ENCODE peak calls at places on chromosomes 6 and 20, in five cellular contexts. One of them, this sample, is unnamed.

GRCh38 chr6:37874726-37875125 is 55.2 kb downstream of the ZFAND3 start:
- DNase-seq in HepG2: no peak
- DNase-seq in neuronal stem cell: no peak
- DNase-seq in ovary: no peak
- DNase-seq in mesenchymal stem cell: no peak
- DNase-seq in this sample: no peak

GRCh38 chr6:155219858-155220301 is 43.9 kb upstream of the CLDN20 start:
- DNase-seq in HepG2: no peak
- DNase-seq in neuronal stem cell: no peak
- DNase-seq in mesenchymal stem cell: no peak
- DNase-seq in ovary: no peak
- DNase-seq in this sample: no peak

GRCh38 chr6:108763931-108764579 is 84.2 kb upstream of the ARMC2 start:
- DNase-seq in HepG2: peak
- DNase-seq in ovary: no peak
- DNase-seq in neuronal stem cell: no peak
- DNase-seq in mesenchymal stem cell: no peak
- DNase-seq in this sample: no peak

GRCh38 chr20:5020760-5021159 is 19.4 kb upstream of the SLC23A2 start:
- DNase-seq in ovary: no peak
- DNase-seq in neuronal stem cell: no peak
- DNase-seq in mesenchymal stem cell: no peak
- DNase-seq in HepG2: no peak
- DNase-seq in this sample: no peak

GRCh38 chr6:84197708-84198107 is 29.7 kb downstream of the CEP162 start:
- DNase-seq in ovary: no peak
- DNase-seq in mesenchymal stem cell: no peak
- DNase-seq in HepG2: no peak
- DNase-seq in neuronal stem cell: no peak
- DNase-seq in this sample: no peak

GRCh38 chr20:39123161-39123560 is 161.0 kb downstream of the DHX35 start:
- DNase-seq in HepG2: no peak
- DNase-seq in neuronal stem cell: no peak
- DNase-seq in mesenchymal stem cell: no peak
- DNase-seq in ovary: no peak
- DNase-seq in this sample: no peak

GRCh38 chr6:111061493-111061892 is 25.8 kb upstream of the SLC16A10 start:
- DNase-seq in ovary: no peak
- DNase-seq in neuronal stem cell: no peak
- DNase-seq in mesenchymal stem cell: no peak
- DNase-seq in HepG2: no peak
- DNase-seq in this sample: no peak

GRCh38 chr6:83536034-83536646 is 23.8 kb downstream of the PRSS35 start:
- DNase-seq in neuronal stem cell: peak
- DNase-seq in ovary: peak
- DNase-seq in mesenchymal stem cell: peak
- DNase-seq in HepG2: peak
- DNase-seq in this sample: peak

GRCh38 chr6:157264701-157265100 is 58.6 kb downstream of the TMEM242 start:
- DNase-seq in HepG2: no peak
- DNase-seq in ovary: no peak
- DNase-seq in mesenchymal stem cell: no peak
- DNase-seq in neuronal stem cell: no peak
- DNase-seq in this sample: no peak

GRCh38 chr6:84768442-84769174 is 4.2 kb upstream of the TBX18 start:
- DNase-seq in ovary: no peak
- DNase-seq in HepG2: no peak
- DNase-seq in neuronal stem cell: peak
- DNase-seq in mesenchymal stem cell: peak
- DNase-seq in this sample: peak

GRCh38 chr6:2986722-2987196 is 12.9 kb upstream of the NQO2 start:
- DNase-seq in neuronal stem cell: no peak
- DNase-seq in ovary: peak
- DNase-seq in HepG2: no peak
- DNase-seq in mesenchymal stem cell: peak
- DNase-seq in this sample: no peak

GRCh38 chr6:34463849-34464248 is 2.0 kb upstream of the PACSIN1 start:
- DNase-seq in ovary: no peak
- DNase-seq in HepG2: no peak
- DNase-seq in neuronal stem cell: no peak
- DNase-seq in mesenchymal stem cell: no peak
- DNase-seq in this sample: no peak

GRCh38 chr20:51429144-51429482 is 113.4 kb downstream of the NFATC2 start:
- DNase-seq in HepG2: no peak
- DNase-seq in ovary: no peak
- DNase-seq in neuronal stem cell: no peak
- DNase-seq in mesenchymal stem cell: no peak
- DNase-seq in this sample: no peak

GRCh38 chr20:17327185-17327780 is 100.4 kb downstream of the PCSK2 start:
- DNase-seq in neuronal stem cell: no peak
- DNase-seq in mesenchymal stem cell: no peak
- DNase-seq in ovary: no peak
- DNase-seq in HepG2: no peak
- DNase-seq in this sample: no peak

GRCh38 chr6:116215414-116215813 is 38.5 kb downstream of the TSPYL4 start:
- DNase-seq in neuronal stem cell: no peak
- DNase-seq in ovary: no peak
- DNase-seq in HepG2: no peak
- DNase-seq in mesenchymal stem cell: no peak
- DNase-seq in this sample: no peak

GRCh38 chr6:170091639-170092579 is 199.0 kb downstream of the DLL1 start:
- DNase-seq in HepG2: no peak
- DNase-seq in ovary: peak
- DNase-seq in mesenchymal stem cell: no peak
- DNase-seq in neuronal stem cell: no peak
- DNase-seq in this sample: no peak

GRCh38 chr6:43361269-43361668 is 8.2 kb downstream of the ZNF318 start:
- DNase-seq in ovary: no peak
- DNase-seq in HepG2: no peak
- DNase-seq in mesenchymal stem cell: no peak
- DNase-seq in neuronal stem cell: no peak
- DNase-seq in this sample: no peak

GRCh38 chr6:43828711-43829110 is 58.7 kb downstream of the VEGFA start:
- DNase-seq in mesenchymal stem cell: no peak
- DNase-seq in neuronal stem cell: no peak
- DNase-seq in ovary: no peak
- DNase-seq in HepG2: no peak
- DNase-seq in this sample: no peak

GRCh38 chr20:19935842-19936241 is 81.3 kb upstream of the NAA20 start:
- DNase-seq in mesenchymal stem cell: peak
- DNase-seq in HepG2: no peak
- DNase-seq in ovary: no peak
- DNase-seq in neuronal stem cell: no peak
- DNase-seq in this sample: no peak

GRCh38 chr20:32521780-32522524 is 63.2 kb downstream of the NOL4L start:
- DNase-seq in mesenchymal stem cell: peak
- DNase-seq in ovary: peak
- DNase-seq in HepG2: peak
- DNase-seq in neuronal stem cell: peak
- DNase-seq in this sample: peak

GRCh38 chr6:148969679-148970078 is 222.8 kb downstream of the UST start:
- DNase-seq in neuronal stem cell: no peak
- DNase-seq in ovary: no peak
- DNase-seq in mesenchymal stem cell: peak
- DNase-seq in HepG2: no peak
- DNase-seq in this sample: peak

GRCh38 chr20:42734660-42735368 is 454.9 kb downstream of the PTPRT start:
- DNase-seq in HepG2: no peak
- DNase-seq in ovary: no peak
- DNase-seq in mesenchymal stem cell: no peak
- DNase-seq in neuronal stem cell: no peak
- DNase-seq in this sample: no peak

GRCh38 chr6:60687085-60687484 is 1598.9 kb downstream of the KHDRBS2 start:
- DNase-seq in ovary: no peak
- DNase-seq in mesenchymal stem cell: no peak
- DNase-seq in HepG2: no peak
- DNase-seq in neuronal stem cell: no peak
- DNase-seq in this sample: no peak

GRCh38 chr6:56938634-56939294 is 16.1 kb upstream of the BEND6 start:
- DNase-seq in neuronal stem cell: no peak
- DNase-seq in HepG2: peak
- DNase-seq in ovary: no peak
- DNase-seq in mesenchymal stem cell: peak
- DNase-seq in this sample: peak

GRCh38 chr20:44720617-44720993 is 5.4 kb downstream of the CCN5 start:
- DNase-seq in ovary: peak
- DNase-seq in HepG2: no peak
- DNase-seq in neuronal stem cell: no peak
- DNase-seq in mesenchymal stem cell: peak
- DNase-seq in this sample: peak

GRCh38 chr20:63043348-63044203 is 36.8 kb upstream of the BHLHE23 start:
- DNase-seq in ovary: no peak
- DNase-seq in HepG2: no peak
- DNase-seq in mesenchymal stem cell: no peak
- DNase-seq in neuronal stem cell: no peak
- DNase-seq in this sample: no peak

GRCh38 chr6:156717542-156717941 is 59.6 kb upstream of the ARID1B start:
- DNase-seq in neuronal stem cell: no peak
- DNase-seq in HepG2: no peak
- DNase-seq in mesenchymal stem cell: no peak
- DNase-seq in ovary: no peak
- DNase-seq in this sample: no peak

GRCh38 chr20:23092409-23092756 is 6.3 kb upstream of the CD93 start:
- DNase-seq in neuronal stem cell: no peak
- DNase-seq in ovary: no peak
- DNase-seq in HepG2: no peak
- DNase-seq in mesenchymal stem cell: peak
- DNase-seq in this sample: no peak

GRCh38 chr6:83908813-83909212 is 49.3 kb downstream of the CYB5R4 start:
- DNase-seq in neuronal stem cell: no peak
- DNase-seq in HepG2: no peak
- DNase-seq in mesenchymal stem cell: no peak
- DNase-seq in ovary: no peak
- DNase-seq in this sample: no peak

GRCh38 chr6:30259140-30260035 is 46.2 kb upstream of the TRIM26 start:
- DNase-seq in neuronal stem cell: peak
- DNase-seq in ovary: peak
- DNase-seq in HepG2: peak
- DNase-seq in mesenchymal stem cell: peak
- DNase-seq in this sample: peak